ENCODE peak calls at places on chromosomes 5 and 9, in nine cellular contexts. Y, X, C, T, O, S, H, V and R are unnamed samples.

GRCh38 chr9:7333714-7334113 is 465.9 kb downstream of the DMAC1 start:
- DNase-seq in Y (no peak), X (no peak), C (no peak), T (no peak), O (no peak), S (no peak), H (no peak), V (no peak), R (no peak)

GRCh38 chr5:23506329-23507236 is 826 bp upstream of the PRDM9 start:
- DNase-seq in Y (peak), X (peak), C (peak), T (no peak), O (peak), S (no peak), H (no peak), V (no peak), R (no peak)

GRCh38 chr9:115548826-115549225 is 430.9 kb upstream of the TNC start:
- DNase-seq in Y (no peak), X (no peak), C (no peak), T (no peak), O (no peak), S (no peak), H (no peak), V (no peak), R (no peak)

GRCh38 chr9:100583019-100583802 is 5.3 kb downstream of the CAVIN4 start:
- DNase-seq in Y (no peak), X (no peak), C (no peak), T (no peak), O (no peak), S (no peak), H (no peak), V (no peak), R (no peak)

GRCh38 chr9:89597711-89598707 is 6.8 kb upstream of the GADD45G start:
- DNase-seq in Y (peak), X (peak), C (peak), T (no peak), O (peak), S (no peak), H (peak), V (no peak), R (peak)

GRCh38 chr5:6832994-6833393 is 119.8 kb downstream of the TENT4A start:
- DNase-seq in Y (no peak), X (no peak), C (no peak), T (no peak), O (no peak), S (no peak), H (no peak), V (no peak), R (no peak)

GRCh38 chr5:180803181-180804128 is 849 bp upstream of the MGAT1 start:
- DNase-seq in Y (no peak), X (peak), C (peak), T (peak), O (peak), S (no peak), H (peak), V (no peak), R (peak)

GRCh38 chr5:111756701-111757581 is at the start of gene NREP:
- DNase-seq in Y (peak), X (peak), C (no peak), T (peak), O (peak), S (peak), H (peak), V (peak), R (peak)

GRCh38 chr5:141150215-141150992 is 547 bp downstream of the PCDHB6 start:
- DNase-seq in Y (no peak), X (no peak), C (peak), T (no peak), O (no peak), S (no peak), H (no peak), V (no peak), R (no peak)

GRCh38 chr5:43785198-43785597 is 182.2 kb downstream of the NNT start:
- DNase-seq in Y (no peak), X (no peak), C (no peak), T (no peak), O (no peak), S (no peak), H (no peak), V (no peak), R (no peak)

GRCh38 chr5:160702856-160703453 is 149.1 kb downstream of the ATP10B start:
- DNase-seq in Y (no peak), X (no peak), C (no peak), T (peak), O (no peak), S (no peak), H (no peak), V (no peak), R (peak)

GRCh38 chr5:159873680-159874079 is 42.6 kb upstream of the ADRA1B start:
- DNase-seq in Y (peak), X (no peak), C (no peak), T (no peak), O (no peak), S (no peak), H (no peak), V (no peak), R (no peak)

GRCh38 chr9:133031496-133031911 is 707 bp downstream of the GTF3C5 start:
- DNase-seq in Y (peak), X (peak), C (no peak), T (no peak), O (no peak), S (no peak), H (no peak), V (peak), R (peak)

GRCh38 chr9:35680331-35681105 is 6.8 kb downstream of the CA9 start:
- DNase-seq in Y (no peak), X (peak), C (no peak), T (no peak), O (no peak), S (no peak), H (no peak), V (no peak), R (no peak)

GRCh38 chr5:181241393-181241975 is 2.2 kb downstream of the RACK1 start:
- DNase-seq in Y (peak), X (no peak), C (peak), T (no peak), O (peak), S (peak), H (no peak), V (no peak), R (no peak)

DNA sequence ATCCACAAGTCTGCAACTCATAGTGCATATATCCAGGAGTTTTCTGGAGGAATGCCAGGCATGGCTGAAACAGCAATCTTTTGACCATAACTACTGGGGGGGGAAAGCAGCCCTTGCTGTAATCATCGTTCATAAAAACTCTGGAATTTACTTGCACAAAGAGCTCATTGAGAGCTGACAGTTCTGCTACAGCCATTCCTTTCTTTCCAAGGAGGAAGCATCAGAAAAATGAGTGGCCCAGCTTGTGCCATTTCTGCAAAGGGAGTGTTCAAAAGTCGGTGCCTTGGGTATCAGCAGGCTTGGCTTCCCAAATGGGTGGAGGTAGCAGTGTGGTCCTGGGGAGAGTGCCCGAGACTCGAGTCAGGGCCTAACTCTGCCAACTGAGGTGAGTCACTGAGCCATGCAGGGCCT is 101.5 kb downstream of the GCNT1 start:
- DNase-seq in Y (no peak), X (no peak), C (no peak), T (no peak), O (no peak), S (no peak), H (no peak), V (no peak), R (no peak)
- TF ChIP-seq REST in Y (no peak), X (no peak), C (no peak), T (no peak), O (no peak), S (no peak), H (no peak), V (no peak), R (no peak)

GRCh38 chr5:138716456-138716924 is 36.7 kb upstream of the CTNNA1 start:
- DNase-seq in Y (peak), X (peak), C (peak), T (no peak), O (peak), S (no peak), H (no peak), V (no peak), R (no peak)
- TF ChIP-seq REST in Y (no peak), X (no peak), C (no peak), T (no peak), O (no peak), S (no peak), H (no peak), V (no peak), R (no peak)

GRCh38 chr9:23830459-23830805 is 4.4 kb upstream of the ELAVL2 start:
- DNase-seq in Y (no peak), X (no peak), C (no peak), T (no peak), O (no peak), S (no peak), H (no peak), V (no peak), R (no peak)

GRCh38 chr9:23826120-23826629 is at the start of gene ELAVL2:
- DNase-seq in Y (peak), X (peak), C (peak), T (peak), O (no peak), S (no peak), H (no peak), V (no peak), R (no peak)

GRCh38 chr9:23829580-23830458 is 3.8 kb upstream of the ELAVL2 start:
- DNase-seq in Y (no peak), X (peak), C (no peak), T (no peak), O (peak), S (no peak), H (no peak), V (no peak), R (no peak)

GRCh38 chr9:23825700-23826099 is 340 bp downstream of the ELAVL2 start:
- DNase-seq in Y (no peak), X (no peak), C (peak), T (no peak), O (no peak), S (no peak), H (no peak), V (no peak), R (no peak)

GRCh38 chr9:23830949-23831730 is 5.1 kb upstream of the ELAVL2 start:
- DNase-seq in Y (no peak), X (peak), C (peak), T (no peak), O (no peak), S (no peak), H (no peak), V (no peak), R (no peak)
- TF ChIP-seq REST in Y (no peak), X (no peak), C (no peak), T (no peak), O (no peak), S (no peak), H (no peak), V (no peak), R (no peak)

DNA sequence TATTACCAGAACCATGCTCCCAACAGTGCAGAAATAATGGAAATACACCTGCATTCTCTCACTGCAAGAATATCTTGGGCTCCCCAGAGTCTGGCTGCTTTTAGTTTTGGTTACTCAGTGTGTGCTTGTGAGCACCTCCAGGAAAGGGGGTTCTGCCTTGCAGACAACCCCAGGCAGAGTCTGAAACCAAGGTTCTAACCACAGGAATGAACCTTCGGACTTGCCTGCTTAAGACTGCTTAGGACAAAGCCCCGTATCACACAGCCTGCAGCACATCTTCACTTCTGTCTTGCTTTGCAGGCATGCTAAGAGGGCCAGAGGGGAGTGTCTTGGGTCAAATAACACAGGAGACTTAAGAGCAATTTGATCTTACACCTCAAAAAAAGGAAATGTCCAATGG is 94.8 kb upstream of the SPATA31C2 start:
- DNase-seq in Y (no peak), X (no peak), C (no peak), T (no peak), O (no peak), S (no peak), H (no peak), V (no peak), R (no peak)
- TF ChIP-seq REST in Y (no peak), X (no peak), C (no peak), T (no peak), O (no peak), S (no peak), H (no peak), V (no peak), R (no peak)

GRCh38 chr5:34553544-34553943 is 102.6 kb upstream of the RAI14 start:
- DNase-seq in Y (no peak), X (no peak), C (no peak), T (no peak), O (no peak), S (no peak), H (no peak), V (no peak), R (no peak)

GRCh38 chr5:34550977-34551376 is 105.2 kb upstream of the RAI14 start:
- DNase-seq in Y (no peak), X (no peak), C (no peak), T (no peak), O (no peak), S (no peak), H (no peak), V (no peak), R (no peak)

GRCh38 chr5:34550255-34550654 is 105.9 kb upstream of the RAI14 start:
- DNase-seq in Y (no peak), X (no peak), C (no peak), T (no peak), O (no peak), S (no peak), H (no peak), V (no peak), R (no peak)

GRCh38 chr5:34552686-34553085 is 103.4 kb upstream of the RAI14 start:
- DNase-seq in Y (no peak), X (no peak), C (no peak), T (no peak), O (no peak), S (no peak), H (no peak), V (no peak), R (no peak)

GRCh38 chr5:34552129-34552528 is 104.0 kb upstream of the RAI14 start:
- DNase-seq in Y (no peak), X (no peak), C (no peak), T (no peak), O (no peak), S (no peak), H (no peak), V (no peak), R (no peak)
- TF ChIP-seq REST in Y (no peak), X (no peak), C (no peak), T (no peak), O (no peak), S (no peak), H (no peak), V (no peak), R (no peak)